ENCODE peak calls at places on chromosomes 12 and 14, in eight cellular contexts. T, Q, A, P, W, D, N and G are unnamed samples.

GRCh38 chr12:65565601-65566560 is 258.4 kb upstream of the HMGA2 start:
- DNase-seq in W (no peak), D (no peak), P (no peak), Q (no peak), N (peak), A (no peak), T (no peak), G (peak)

GRCh38 chr12:93883436-93884154 is 206.4 kb downstream of the CRADD start:
- DNase-seq in D (no peak), A (no peak), T (no peak), N (peak), Q (no peak), P (no peak), W (no peak), G (peak)

GRCh38 chr14:63759454-63759853 is 31.6 kb upstream of the SGPP1 start:
- DNase-seq in P (no peak), D (no peak), W (no peak), A (peak), N (peak), Q (no peak), T (no peak), G (peak)

GRCh38 chr12:87816186-87816585 is 213.0 kb downstream of the C12orf50 start:
- DNase-seq in T (no peak), A (no peak), D (no peak), P (no peak), N (peak), Q (no peak), W (no peak), G (no peak)

GRCh38 chr12:101697197-101697929 is at the start of gene CHPT1:
- DNase-seq in D (peak), W (peak), T (peak), Q (peak), N (peak), A (peak), P (peak), G (peak)

GRCh38 chr12:113373966-113374365 is 15.6 kb downstream of the PLBD2 start:
- DNase-seq in A (no peak), T (no peak), D (no peak), Q (no peak), N (no peak), P (no peak), W (no peak), G (no peak)

GRCh38 chr14:22296722-22297121 is 292.3 kb downstream of the DAD1 start:
- DNase-seq in D (no peak), N (peak), P (no peak), T (no peak), Q (no peak), W (no peak), A (no peak), G (peak)

GRCh38 chr12:121668750-121669524 is 517 bp downstream of the MORN3 start:
- DNase-seq in T (peak), P (peak), N (no peak), Q (peak), A (no peak), D (peak), W (no peak), G (peak)

GRCh38 chr14:37047996-37048395 is 124.4 kb downstream of the SLC25A21 start:
- DNase-seq in N (peak), D (no peak), Q (no peak), T (no peak), A (no peak), W (no peak), P (no peak), G (no peak)

GRCh38 chr14:22556021-22556989 is 32.7 kb downstream of the DAD1 start:
- DNase-seq in A (peak), W (no peak), T (no peak), P (no peak), Q (peak), D (peak), N (peak), G (peak)